ENCODE peak calls at places on chromosome 14, in seven cellular contexts. M, K, L, C, T, W and J are unnamed samples. For H3K4me1, the result is how much of the 10 kb centered on the place peaks cover.

GRCh38 chr14:24866067-24866466 is 183.9 kb downstream of the STXBP6 start:
- DNase-seq in M (no peak), T (no peak), L (no peak), W (no peak), C (no peak), K (no peak), J (no peak)

GRCh38 chr14:32601908-32602307 is 272.8 kb downstream of the AKAP6 start:
- DNase-seq in L (no peak), W (no peak), C (no peak), T (no peak), K (no peak), M (no peak), J (no peak)

GRCh38 chr14:29895591-29896043 is 32.0 kb downstream of the PRKD1 start:
- DNase-seq in M (no peak), T (no peak), K (no peak), W (peak), C (peak), L (no peak), J (no peak)

GRCh38 chr14:91575469-91576208 is 65.5 kb upstream of the PPP4R3A start:
- DNase-seq in T (no peak), W (no peak), L (no peak), M (no peak), C (no peak), K (no peak), J (no peak)

GRCh38 chr14:53391631-53392030 is 238.5 kb upstream of the DDHD1 start:
- DNase-seq in M (no peak), W (no peak), K (no peak), T (peak), L (no peak), C (no peak), J (no peak)

GRCh38 chr14:55074662-55075061 is 23.2 kb downstream of the MAPK1IP1L start:
- DNase-seq in M (no peak), T (peak), L (peak), W (no peak), K (no peak), C (no peak), J (no peak)

GRCh38 chr14:95507174-95507573 is 9.3 kb downstream of the SYNE3 start:
- DNase-seq in L (no peak), C (peak), T (peak), W (peak), K (no peak), M (no peak), J (peak)

GRCh38 chr14:88614218-88614907 is 51.5 kb downstream of the ZC3H14 start:
- DNase-seq in C (no peak), T (peak), W (no peak), L (no peak), K (no peak), M (no peak), J (no peak)

GRCh38 chr14:71698698-71699097 is 233.5 kb upstream of the RGS6 start:
- DNase-seq in K (no peak), L (no peak), M (no peak), C (no peak), W (no peak), T (no peak), J (no peak)

GRCh38 chr14:55107766-55108554 is 21.1 kb upstream of the LGALS3 start:
- DNase-seq in W (peak), T (peak), K (no peak), M (peak), L (no peak), C (peak), J (peak)

DNA sequence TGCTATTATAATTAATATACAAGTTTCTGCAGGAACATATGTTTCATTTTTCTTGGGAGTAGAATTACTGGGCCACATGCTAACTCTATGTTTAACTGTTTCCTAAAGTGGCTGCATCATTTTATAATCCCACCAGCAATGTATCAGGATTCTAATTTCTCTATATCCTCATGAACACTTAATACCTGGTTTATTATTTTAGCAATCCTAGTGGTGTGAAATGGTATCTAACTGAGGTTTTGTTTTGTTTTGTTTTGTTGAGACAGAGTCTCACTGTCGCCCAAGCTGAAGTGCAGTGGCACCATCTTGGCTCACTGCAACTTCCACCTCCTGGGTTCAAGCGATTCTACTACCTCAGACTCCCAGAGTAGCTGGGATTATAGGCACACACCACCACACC is 6.5 kb downstream of the SPTLC2 start:
- DNase-seq in M (no peak), W (no peak), T (no peak), K (no peak), L (no peak), C (no peak), J (no peak)
- TF ChIP-seq CTCF in M (peak), W (no peak), T (no peak), K (no peak), L (peak), C (no peak), J (no peak)

GRCh38 chr14:101361451-101362433 is 199.6 kb upstream of the DIO3 start:
- DNase-seq in T (no peak), W (no peak), M (no peak), K (no peak), C (no peak), L (no peak), J (peak)
- H3K4me3 ChIP-seq in T (no peak), W (no peak), M (no peak), K (no peak), C (no peak), L (no peak), J (no peak)

GRCh38 chr14:69699743-69700309 is 67.1 kb upstream of the SRSF5 start:
- DNase-seq in W (peak), C (no peak), M (no peak), L (no peak), K (no peak), T (no peak), J (no peak)

GRCh38 chr14:69700609-69701008 is 66.3 kb upstream of the SRSF5 start:
- DNase-seq in W (no peak), L (no peak), T (no peak), K (no peak), C (no peak), M (no peak), J (no peak)

GRCh38 chr14:69701857-69702256 is 65.1 kb upstream of the SRSF5 start:
- DNase-seq in W (no peak), K (no peak), L (no peak), T (no peak), M (no peak), C (no peak), J (no peak)

GRCh38 chr14:69703047-69704046 is 63.6 kb upstream of the SRSF5 start:
- DNase-seq in C (no peak), T (no peak), L (no peak), K (no peak), M (no peak), W (no peak), J (no peak)

DNA sequence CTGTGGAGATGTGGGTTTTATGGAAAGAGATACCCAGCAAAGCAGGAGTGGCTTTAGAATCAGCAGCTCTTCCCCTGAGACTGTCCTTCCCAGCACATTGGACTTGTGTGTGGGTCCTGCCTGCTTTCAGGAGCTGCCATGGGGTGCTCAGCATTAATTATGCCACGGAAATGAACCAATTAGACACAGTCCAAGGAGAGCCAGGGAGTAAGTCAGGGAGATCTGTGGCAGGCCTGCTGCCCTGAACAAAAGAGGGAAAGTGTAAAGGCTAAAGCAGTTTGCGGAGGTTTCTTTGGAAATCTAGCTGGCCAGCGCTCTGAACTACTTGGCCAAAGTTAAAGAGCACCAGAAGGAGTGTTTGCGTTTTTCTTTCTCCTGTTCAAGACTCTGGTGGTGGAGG is 65.7 kb upstream of the SRSF5 start:
- DNase-seq in L (no peak), M (no peak), C (no peak), T (no peak), W (no peak), K (no peak), J (no peak)
- H3K4me1 ChIP-seq in L (half or more), M (under half), C (half or more), T (under half), W (half or more), K (under half), J (under half)

DNA sequence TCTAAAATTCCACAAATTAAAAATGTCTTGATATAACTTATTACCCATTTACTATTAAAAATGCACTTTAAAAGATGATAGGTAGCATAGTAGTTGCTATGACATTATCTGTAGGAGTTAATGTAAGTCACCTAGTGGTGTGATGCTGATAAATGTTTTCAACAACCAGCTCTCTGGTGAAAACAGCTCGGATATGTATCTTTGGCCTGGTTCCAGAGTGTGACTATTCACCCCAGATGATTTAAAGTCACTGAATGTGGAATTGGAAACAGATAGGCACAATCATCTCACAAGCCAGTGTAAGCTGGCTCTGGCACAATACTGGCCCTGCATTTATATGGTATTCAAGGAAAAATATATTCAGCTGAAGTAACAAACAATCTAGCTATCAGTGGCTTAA is 9.2 kb upstream of the CCDC196 start:
- DNase-seq in K (no peak), M (no peak), L (no peak), W (no peak), T (peak), C (no peak), J (no peak)
- TF ChIP-seq CTCF in K (no peak), M (peak), L (no peak), W (no peak), T (no peak), C (no peak), J (no peak)

DNA sequence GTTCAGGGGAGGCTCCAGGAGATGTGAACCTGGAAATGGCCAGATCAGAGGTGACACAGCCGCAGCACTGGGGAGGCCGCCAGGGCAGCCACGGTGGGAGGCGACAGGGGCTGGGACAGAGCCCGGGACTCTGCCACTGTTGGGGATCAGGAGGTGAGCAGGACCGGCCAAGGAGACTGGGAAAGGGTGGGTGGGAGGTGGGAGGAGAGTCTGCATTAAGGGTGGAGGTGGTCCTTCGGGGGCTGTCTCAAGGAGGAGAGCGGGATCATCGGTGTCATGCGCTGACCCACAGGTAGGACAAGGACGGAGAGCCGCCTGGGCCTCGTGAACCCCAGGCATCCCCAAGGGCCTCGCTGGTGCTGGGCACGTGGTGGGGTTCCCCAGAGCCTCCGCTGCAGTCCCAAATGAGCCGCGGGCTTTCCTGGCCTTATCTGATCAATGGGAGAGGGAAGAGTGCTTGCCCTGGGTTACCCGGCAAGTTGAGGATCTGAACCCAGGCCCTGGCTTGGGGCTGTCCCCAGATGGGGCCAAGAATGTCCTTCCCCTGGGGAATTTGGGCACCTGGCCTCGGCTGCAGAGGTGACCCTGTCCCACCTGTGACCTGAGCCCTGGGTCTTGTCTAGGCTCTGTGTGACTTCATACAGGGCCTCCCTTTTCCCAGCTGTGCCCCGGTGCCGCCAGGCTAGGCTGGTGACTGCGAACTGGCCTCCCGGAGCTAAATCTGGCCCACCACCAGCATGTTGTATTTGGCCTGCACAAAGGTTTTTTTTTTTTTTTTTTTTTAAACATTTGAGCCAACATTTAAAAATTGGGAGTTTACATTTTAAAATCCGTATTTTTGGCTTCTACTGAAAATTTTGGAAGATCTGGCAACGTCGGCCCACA is 13.2 kb downstream of the BEGAIN start:
- DNase-seq in M (no peak), K (peak), W (no peak), T (no peak), C (no peak), L (no peak), J (no peak)
- H3K4me3 ChIP-seq in M (no peak), K (no peak), W (no peak), T (no peak), C (no peak), L (no peak), J (no peak)

DNA sequence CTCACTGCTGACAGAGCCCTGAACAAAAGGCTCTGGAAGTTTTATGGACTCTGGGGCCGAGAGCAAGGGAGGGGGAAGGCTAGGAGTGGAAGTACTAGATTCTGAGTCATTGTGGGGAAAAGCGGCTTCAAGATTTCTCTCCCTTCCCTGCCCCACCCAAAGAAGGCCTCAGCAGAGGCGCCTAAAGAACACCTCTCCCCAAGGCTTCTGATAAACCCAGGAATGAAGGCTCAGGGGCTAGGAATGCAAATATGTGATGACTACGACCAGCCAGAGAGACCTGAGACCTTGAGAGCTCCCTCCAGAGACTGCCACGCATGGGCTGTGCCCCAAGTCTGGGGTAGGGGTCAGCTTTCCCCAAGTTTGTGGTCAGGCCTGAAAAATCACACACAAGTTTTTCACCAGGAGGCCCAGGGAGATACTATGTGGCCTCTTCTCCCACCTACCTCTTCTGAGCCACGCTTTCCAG is 130.7 kb upstream of the HIF1A start:
- DNase-seq in K (no peak), L (no peak), M (no peak), W (no peak), C (no peak), T (peak), J (no peak)
- H3K4me1 ChIP-seq in K (under half), L (under half), M (under half), W (half or more), C (half or more), T (half or more), J (under half)

DNA sequence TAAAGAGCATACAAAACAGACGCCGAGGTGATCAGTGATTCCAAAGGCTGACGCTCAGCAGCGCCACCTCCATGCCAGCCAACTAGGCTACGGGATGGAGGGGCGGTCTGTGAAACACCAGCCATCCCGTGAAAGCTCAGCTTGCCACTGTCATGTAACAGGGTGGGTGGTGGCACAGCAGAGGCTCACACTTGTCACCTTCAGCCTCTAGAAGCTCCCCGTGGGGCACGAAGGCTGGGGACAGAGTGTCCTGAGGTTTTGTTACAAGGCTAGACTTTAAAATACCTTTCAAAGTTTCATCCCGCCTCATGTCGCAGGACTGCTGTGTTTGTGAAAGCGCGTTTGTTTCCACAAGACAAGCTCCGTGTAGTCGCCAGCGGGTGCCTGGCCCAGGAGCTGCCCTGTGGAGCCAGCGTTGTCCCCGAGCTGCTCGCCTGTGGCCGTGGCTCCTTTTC is 20.7 kb downstream of the XRCC3 start:
- DNase-seq in C (peak), M (peak), T (no peak), W (no peak), L (no peak), K (no peak), J (peak)
- TF ChIP-seq CTCF in C (no peak), M (peak), T (no peak), W (no peak), L (no peak), K (no peak), J (no peak)

DNA sequence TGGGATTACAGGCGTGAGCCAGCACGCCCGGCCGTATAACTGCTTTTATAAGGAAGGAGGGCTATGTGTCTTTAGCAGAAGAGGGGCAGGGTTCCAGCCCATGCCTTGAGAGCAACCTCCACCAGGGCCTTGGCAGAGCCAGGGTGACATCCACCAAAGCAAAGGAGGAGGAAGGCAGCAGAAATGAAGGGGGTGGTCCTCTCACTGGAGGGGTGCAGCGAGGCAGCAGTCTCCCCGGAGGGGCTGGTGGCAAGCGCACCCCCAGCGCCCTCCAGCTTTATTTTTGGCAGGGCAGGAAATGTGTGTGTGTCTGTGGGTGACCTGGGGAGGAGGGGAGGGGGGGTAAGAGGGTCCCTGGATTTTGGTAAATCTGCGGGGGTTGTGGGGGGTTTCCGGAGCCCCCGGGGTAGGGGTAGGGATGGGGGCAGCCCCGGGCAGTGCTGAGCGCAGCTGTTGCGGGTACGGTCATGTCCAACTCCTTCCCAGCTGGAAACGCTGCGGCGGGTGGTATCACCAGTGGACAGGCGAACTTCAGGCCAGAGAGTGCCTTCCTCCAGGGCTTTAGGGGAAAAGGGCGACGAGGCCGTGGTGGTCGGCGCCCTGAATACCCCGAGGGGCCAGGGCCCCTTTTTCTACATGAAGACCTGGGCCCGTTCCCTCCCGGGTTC is 55.0 kb downstream of the FOS start:
- DNase-seq in L (no peak), M (no peak), K (peak), C (peak), T (no peak), W (no peak), J (no peak)
- H3K4me3 ChIP-seq in L (peak), M (no peak), K (peak), C (peak), T (no peak), W (no peak), J (no peak)

GRCh38 chr14:63478437-63478852 is 64.7 kb downstream of the PPP2R5E start:
- DNase-seq in K (no peak), C (no peak), T (no peak), W (no peak), L (peak), M (no peak), J (no peak)

GRCh38 chr14:63483315-63483714 is 59.9 kb downstream of the PPP2R5E start:
- DNase-seq in W (no peak), M (no peak), L (no peak), K (no peak), T (no peak), C (no peak), J (no peak)

GRCh38 chr14:63475761-63476160 is 67.4 kb downstream of the PPP2R5E start:
- DNase-seq in W (no peak), C (no peak), M (no peak), T (no peak), L (no peak), K (no peak), J (no peak)

GRCh38 chr14:63478024-63478423 is 65.2 kb downstream of the PPP2R5E start:
- DNase-seq in W (no peak), K (no peak), T (no peak), M (no peak), L (peak), C (no peak), J (no peak)

DNA sequence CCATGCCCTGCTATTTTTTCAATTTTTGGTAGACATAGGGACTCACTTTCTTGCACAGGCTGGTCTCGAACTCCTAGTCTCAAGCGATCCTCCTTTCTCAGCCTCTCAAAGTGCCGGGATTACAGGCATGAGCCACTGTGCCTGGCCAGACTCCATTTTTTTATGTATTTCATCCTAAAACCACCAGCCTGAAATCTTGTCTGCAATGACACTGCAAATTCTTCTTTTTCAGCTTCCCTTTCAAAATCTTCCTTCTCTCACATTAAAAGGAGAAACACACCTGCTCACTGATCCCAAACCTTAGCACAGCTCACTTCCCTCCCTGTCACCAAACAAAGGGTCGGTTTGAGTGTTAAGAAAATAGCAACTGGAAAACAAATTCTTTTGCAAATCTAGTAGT is 62.6 kb downstream of the PPP2R5E start:
- DNase-seq in L (no peak), C (no peak), T (no peak), M (no peak), W (no peak), K (no peak), J (no peak)
- H3K4me1 ChIP-seq in L (under half), C (under half), T (under half), M (under half), W (under half), K (under half), J (under half)